ENCODE peak calls at places on chromosomes 13 and 19, in ten cellular contexts. One of them, this sample, is unnamed.

GRCh38 chr19:12574036-12574435 is 22.8 kb upstream of the ZNF564 start:
- DNase-seq in T-cell: no peak
- DNase-seq in EL: no peak
- DNase-seq in fibroblast of pulmonary artery: no peak
- DNase-seq in T1000: no peak
- DNase-seq in kidney tubule cell: no peak
- DNase-seq in NCI-H1694 treated with DMSO at 0.1 percent for 48 hours: no peak
- DNase-seq in mammary epithelial cell: no peak
- DNase-seq in NCI-H2227 treated with DMSO at 0.1 percent for 48 hours: no peak
- DNase-seq in aorta: peak
- DNase-seq in this sample: no peak

GRCh38 chr13:28429685-28430290 is 65.1 kb downstream of the FLT1 start:
- DNase-seq in fibroblast of pulmonary artery: peak
- DNase-seq in NCI-H2227 treated with DMSO at 0.1 percent for 48 hours: no peak
- DNase-seq in kidney tubule cell: peak
- DNase-seq in T1000: no peak
- DNase-seq in T-cell: no peak
- DNase-seq in EL: no peak
- DNase-seq in mammary epithelial cell: no peak
- DNase-seq in NCI-H1694 treated with DMSO at 0.1 percent for 48 hours: no peak
- DNase-seq in aorta: no peak
- DNase-seq in this sample: no peak

GRCh38 chr19:29714953-29715694 is at the start of gene C19orf12:
- DNase-seq in T-cell: peak
- DNase-seq in NCI-H2227 treated with DMSO at 0.1 percent for 48 hours: peak
- DNase-seq in mammary epithelial cell: peak
- DNase-seq in kidney tubule cell: peak
- DNase-seq in NCI-H1694 treated with DMSO at 0.1 percent for 48 hours: peak
- DNase-seq in fibroblast of pulmonary artery: peak
- DNase-seq in T1000: peak
- DNase-seq in EL: peak
- DNase-seq in aorta: peak
- DNase-seq in this sample: peak

GRCh38 chr13:77298403-77298802 is 28.5 kb downstream of the MYCBP2 start:
- DNase-seq in T-cell: no peak
- DNase-seq in NCI-H1694 treated with DMSO at 0.1 percent for 48 hours: no peak
- DNase-seq in fibroblast of pulmonary artery: no peak
- DNase-seq in NCI-H2227 treated with DMSO at 0.1 percent for 48 hours: no peak
- DNase-seq in EL: no peak
- DNase-seq in T1000: no peak
- DNase-seq in aorta: no peak
- DNase-seq in mammary epithelial cell: no peak
- DNase-seq in kidney tubule cell: no peak
- DNase-seq in this sample: no peak

GRCh38 chr13:20610006-20610405 is 43.0 kb downstream of the IFT88 start:
- DNase-seq in fibroblast of pulmonary artery: no peak
- DNase-seq in NCI-H2227 treated with DMSO at 0.1 percent for 48 hours: no peak
- DNase-seq in T-cell: no peak
- DNase-seq in NCI-H1694 treated with DMSO at 0.1 percent for 48 hours: no peak
- DNase-seq in aorta: no peak
- DNase-seq in kidney tubule cell: no peak
- DNase-seq in mammary epithelial cell: no peak
- DNase-seq in T1000: no peak
- DNase-seq in EL: no peak
- DNase-seq in this sample: no peak

GRCh38 chr13:112446867-112447266 is 70.7 kb downstream of the SPACA7 start:
- DNase-seq in mammary epithelial cell: no peak
- DNase-seq in T-cell: no peak
- DNase-seq in EL: no peak
- DNase-seq in aorta: peak
- DNase-seq in fibroblast of pulmonary artery: no peak
- DNase-seq in kidney tubule cell: no peak
- DNase-seq in NCI-H2227 treated with DMSO at 0.1 percent for 48 hours: no peak
- DNase-seq in NCI-H1694 treated with DMSO at 0.1 percent for 48 hours: no peak
- DNase-seq in T1000: no peak
- DNase-seq in this sample: no peak

GRCh38 chr19:19425170-19425875 is 19.8 kb downstream of the GATAD2A start:
- DNase-seq in aorta: no peak
- DNase-seq in kidney tubule cell: no peak
- DNase-seq in T-cell: no peak
- DNase-seq in T1000: no peak
- DNase-seq in mammary epithelial cell: no peak
- DNase-seq in fibroblast of pulmonary artery: no peak
- DNase-seq in NCI-H2227 treated with DMSO at 0.1 percent for 48 hours: no peak
- DNase-seq in NCI-H1694 treated with DMSO at 0.1 percent for 48 hours: no peak
- DNase-seq in EL: no peak
- DNase-seq in this sample: no peak

GRCh38 chr13:41588899-41589298 is 131.5 kb downstream of the RGCC start:
- DNase-seq in mammary epithelial cell: peak
- DNase-seq in NCI-H1694 treated with DMSO at 0.1 percent for 48 hours: no peak
- DNase-seq in NCI-H2227 treated with DMSO at 0.1 percent for 48 hours: no peak
- DNase-seq in EL: peak
- DNase-seq in T1000: peak
- DNase-seq in kidney tubule cell: peak
- DNase-seq in fibroblast of pulmonary artery: peak
- DNase-seq in aorta: no peak
- DNase-seq in T-cell: no peak
- DNase-seq in this sample: peak

GRCh38 chr19:18775586-18776287 is 15.4 kb downstream of the COMP start:
- DNase-seq in T-cell: no peak
- DNase-seq in kidney tubule cell: peak
- DNase-seq in mammary epithelial cell: no peak
- DNase-seq in aorta: no peak
- DNase-seq in NCI-H1694 treated with DMSO at 0.1 percent for 48 hours: no peak
- DNase-seq in fibroblast of pulmonary artery: peak
- DNase-seq in T1000: peak
- DNase-seq in NCI-H2227 treated with DMSO at 0.1 percent for 48 hours: no peak
- DNase-seq in EL: peak
- DNase-seq in this sample: peak

GRCh38 chr13:46687810-46688209 is 109.2 kb downstream of the ESD start:
- DNase-seq in T1000: no peak
- DNase-seq in fibroblast of pulmonary artery: peak
- DNase-seq in EL: peak
- DNase-seq in mammary epithelial cell: peak
- DNase-seq in T-cell: no peak
- DNase-seq in aorta: no peak
- DNase-seq in kidney tubule cell: peak
- DNase-seq in NCI-H1694 treated with DMSO at 0.1 percent for 48 hours: no peak
- DNase-seq in NCI-H2227 treated with DMSO at 0.1 percent for 48 hours: no peak
- DNase-seq in this sample: peak

GRCh38 chr13:112137144-112137543 is 70.2 kb downstream of the SOX1 start:
- DNase-seq in mammary epithelial cell: no peak
- DNase-seq in T-cell: no peak
- DNase-seq in aorta: no peak
- DNase-seq in kidney tubule cell: no peak
- DNase-seq in fibroblast of pulmonary artery: no peak
- DNase-seq in NCI-H2227 treated with DMSO at 0.1 percent for 48 hours: no peak
- DNase-seq in NCI-H1694 treated with DMSO at 0.1 percent for 48 hours: no peak
- DNase-seq in EL: no peak
- DNase-seq in T1000: no peak
- DNase-seq in this sample: no peak

GRCh38 chr13:84567848-84568247 is 685.6 kb upstream of the SLITRK1 start:
- DNase-seq in fibroblast of pulmonary artery: no peak
- DNase-seq in EL: no peak
- DNase-seq in kidney tubule cell: no peak
- DNase-seq in NCI-H1694 treated with DMSO at 0.1 percent for 48 hours: no peak
- DNase-seq in aorta: no peak
- DNase-seq in T-cell: no peak
- DNase-seq in mammary epithelial cell: no peak
- DNase-seq in NCI-H2227 treated with DMSO at 0.1 percent for 48 hours: no peak
- DNase-seq in T1000: no peak
- DNase-seq in this sample: no peak

GRCh38 chr13:52159159-52159982 is at the start of gene NEK3:
- DNase-seq in T-cell: peak
- DNase-seq in NCI-H2227 treated with DMSO at 0.1 percent for 48 hours: peak
- DNase-seq in fibroblast of pulmonary artery: peak
- DNase-seq in kidney tubule cell: peak
- DNase-seq in aorta: peak
- DNase-seq in EL: peak
- DNase-seq in T1000: no peak
- DNase-seq in mammary epithelial cell: peak
- DNase-seq in NCI-H1694 treated with DMSO at 0.1 percent for 48 hours: peak
- DNase-seq in this sample: peak

GRCh38 chr19:36152061-36152885 is at the start of gene COX7A1:
- DNase-seq in NCI-H1694 treated with DMSO at 0.1 percent for 48 hours: no peak
- DNase-seq in T1000: no peak
- DNase-seq in kidney tubule cell: no peak
- DNase-seq in EL: peak
- DNase-seq in fibroblast of pulmonary artery: peak
- DNase-seq in mammary epithelial cell: no peak
- DNase-seq in NCI-H2227 treated with DMSO at 0.1 percent for 48 hours: no peak
- DNase-seq in T-cell: no peak
- DNase-seq in aorta: peak
- DNase-seq in this sample: no peak

GRCh38 chr19:56252699-56253422 is 19.7 kb upstream of the EDDM13 start:
- DNase-seq in aorta: peak
- DNase-seq in T1000: no peak
- DNase-seq in T-cell: peak
- DNase-seq in EL: peak
- DNase-seq in fibroblast of pulmonary artery: peak
- DNase-seq in NCI-H2227 treated with DMSO at 0.1 percent for 48 hours: peak
- DNase-seq in NCI-H1694 treated with DMSO at 0.1 percent for 48 hours: peak
- DNase-seq in kidney tubule cell: peak
- DNase-seq in mammary epithelial cell: peak
- DNase-seq in this sample: peak

GRCh38 chr13:47481521-47481920 is 519.6 kb downstream of the SUCLA2 start:
- DNase-seq in aorta: no peak
- DNase-seq in fibroblast of pulmonary artery: no peak
- DNase-seq in T-cell: no peak
- DNase-seq in kidney tubule cell: no peak
- DNase-seq in NCI-H1694 treated with DMSO at 0.1 percent for 48 hours: no peak
- DNase-seq in NCI-H2227 treated with DMSO at 0.1 percent for 48 hours: no peak
- DNase-seq in EL: no peak
- DNase-seq in mammary epithelial cell: no peak
- DNase-seq in T1000: no peak
- DNase-seq in this sample: no peak

GRCh38 chr13:59734393-59734792 is 429.3 kb downstream of the DIAPH3 start:
- DNase-seq in T1000: no peak
- DNase-seq in mammary epithelial cell: no peak
- DNase-seq in aorta: no peak
- DNase-seq in T-cell: no peak
- DNase-seq in fibroblast of pulmonary artery: no peak
- DNase-seq in kidney tubule cell: peak
- DNase-seq in NCI-H1694 treated with DMSO at 0.1 percent for 48 hours: no peak
- DNase-seq in EL: no peak
- DNase-seq in NCI-H2227 treated with DMSO at 0.1 percent for 48 hours: no peak
- DNase-seq in this sample: no peak

GRCh38 chr13:31699650-31700049 is 39.7 kb upstream of the RXFP2 start:
- DNase-seq in EL: peak
- DNase-seq in T1000: no peak
- DNase-seq in aorta: no peak
- DNase-seq in T-cell: no peak
- DNase-seq in fibroblast of pulmonary artery: peak
- DNase-seq in mammary epithelial cell: no peak
- DNase-seq in NCI-H1694 treated with DMSO at 0.1 percent for 48 hours: no peak
- DNase-seq in NCI-H2227 treated with DMSO at 0.1 percent for 48 hours: no peak
- DNase-seq in kidney tubule cell: no peak
- DNase-seq in this sample: no peak

GRCh38 chr13:36297259-36297599 is 385 bp downstream of the CCDC169 start:
- DNase-seq in aorta: no peak
- DNase-seq in NCI-H1694 treated with DMSO at 0.1 percent for 48 hours: no peak
- DNase-seq in T1000: no peak
- DNase-seq in T-cell: no peak
- DNase-seq in NCI-H2227 treated with DMSO at 0.1 percent for 48 hours: no peak
- DNase-seq in mammary epithelial cell: no peak
- DNase-seq in EL: peak
- DNase-seq in kidney tubule cell: peak
- DNase-seq in fibroblast of pulmonary artery: peak
- DNase-seq in this sample: peak

GRCh38 chr19:29690842-29691241 is 24.2 kb downstream of the C19orf12 start:
- DNase-seq in NCI-H2227 treated with DMSO at 0.1 percent for 48 hours: no peak
- DNase-seq in aorta: no peak
- DNase-seq in T-cell: peak
- DNase-seq in T1000: peak
- DNase-seq in kidney tubule cell: peak
- DNase-seq in NCI-H1694 treated with DMSO at 0.1 percent for 48 hours: peak
- DNase-seq in fibroblast of pulmonary artery: peak
- DNase-seq in mammary epithelial cell: peak
- DNase-seq in EL: peak
- DNase-seq in this sample: peak

GRCh38 chr19:4633140-4633967 is 6.0 kb upstream of the TNFAIP8L1 start:
- DNase-seq in T-cell: peak
- DNase-seq in T1000: peak
- DNase-seq in kidney tubule cell: peak
- DNase-seq in mammary epithelial cell: peak
- DNase-seq in NCI-H2227 treated with DMSO at 0.1 percent for 48 hours: no peak
- DNase-seq in NCI-H1694 treated with DMSO at 0.1 percent for 48 hours: peak
- DNase-seq in aorta: peak
- DNase-seq in EL: peak
- DNase-seq in fibroblast of pulmonary artery: peak
- DNase-seq in this sample: peak

GRCh38 chr19:29623726-29624488 is 17.8 kb downstream of the POP4 start:
- DNase-seq in NCI-H2227 treated with DMSO at 0.1 percent for 48 hours: no peak
- DNase-seq in kidney tubule cell: no peak
- DNase-seq in EL: no peak
- DNase-seq in mammary epithelial cell: no peak
- DNase-seq in NCI-H1694 treated with DMSO at 0.1 percent for 48 hours: no peak
- DNase-seq in fibroblast of pulmonary artery: no peak
- DNase-seq in T-cell: no peak
- DNase-seq in aorta: no peak
- DNase-seq in T1000: no peak
- DNase-seq in this sample: no peak